ENCODE peak calls at places on chromosomes 7 and 10, in eight cellular contexts. A, D, T, B, R, M, O and Z are unnamed samples.

GRCh38 chr7:17041324-17041723 is 159.5 kb upstream of the AGR3 start:
- DNase-seq in A (no peak), D (no peak), T (no peak), B (no peak), R (no peak), M (peak; percentile 96), O (no peak), Z (no peak)

GRCh38 chr10:125125951-125126735 is 34.2 kb downstream of the CTBP2 start:
- DNase-seq in A (no peak), D (no peak), T (no peak), B (no peak), R (no peak), M (no peak), O (no peak), Z (no peak)

GRCh38 chr7:130441408-130441854 is 615 bp upstream of the CEP41 start:
- DNase-seq in A (no peak), D (no peak), T (no peak), B (no peak), R (no peak), M (peak; percentile 26), O (no peak), Z (peak; percentile 30)

GRCh38 chr7:141586878-141587277 is 35.7 kb downstream of the AGK start:
- DNase-seq in A (no peak), D (no peak), T (no peak), B (no peak), R (no peak), M (peak; percentile 44), O (no peak), Z (no peak)

GRCh38 chr7:17948503-17949238 is 8.4 kb upstream of the SNX13 start:
- DNase-seq in A (no peak), D (no peak), T (no peak), B (no peak), R (no peak), M (peak; percentile 15), O (no peak), Z (no peak)

GRCh38 chr10:23525406-23525805 is 86.5 kb downstream of the OTUD1 start:
- DNase-seq in A (peak; percentile 23), D (no peak), T (no peak), B (no peak), R (no peak), M (peak; percentile 32), O (no peak), Z (no peak)

GRCh38 chr7:18936265-18936664 is 181.2 kb downstream of the TWIST1 start:
- DNase-seq in A (no peak), D (no peak), T (no peak), B (no peak), R (no peak), M (peak; percentile 64), O (no peak), Z (no peak)

GRCh38 chr7:108067844-108068243 is 62.3 kb downstream of the LAMB4 start:
- DNase-seq in A (no peak), D (no peak), T (no peak), B (no peak), R (no peak), M (no peak), O (no peak), Z (no peak)

DNA sequence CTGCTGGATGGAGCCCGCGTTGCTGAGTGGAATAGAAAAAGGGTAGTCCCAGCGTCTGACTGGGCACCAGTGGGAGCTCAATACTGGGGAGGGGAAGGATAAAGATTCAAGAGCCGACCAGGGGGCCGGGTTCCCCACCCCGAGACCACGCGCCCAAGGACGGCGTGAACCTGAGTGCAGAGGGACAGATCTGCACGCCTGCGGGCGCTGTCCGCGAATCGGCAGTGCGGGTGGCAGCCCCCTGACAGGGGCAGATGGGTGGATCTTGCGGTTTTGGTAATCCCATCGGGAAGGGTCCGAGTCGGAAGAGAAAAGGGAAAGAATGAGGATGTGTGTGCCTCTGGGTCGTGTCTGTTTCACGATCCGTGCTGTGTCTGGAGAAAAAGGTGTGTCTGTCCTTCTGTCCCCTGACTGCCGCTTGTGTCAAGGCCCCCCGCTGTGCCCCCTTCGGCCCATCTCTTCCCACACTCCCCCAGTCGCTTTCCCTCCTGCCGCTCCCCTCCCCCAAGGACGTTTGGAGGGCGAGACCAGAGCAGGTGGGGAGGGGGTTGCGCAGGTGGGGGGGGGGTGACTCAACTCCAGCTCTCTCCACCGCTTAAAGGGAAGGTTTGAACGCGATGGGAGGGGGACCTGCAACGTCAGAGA is 711 bp upstream of the VGF start:
- DNase-seq in A (no peak), D (no peak), T (no peak), B (no peak), R (no peak), M (no peak), O (no peak), Z (no peak)
- H3K4me3 ChIP-seq in A (no peak overlapping the region), D (peak overlapping the region; percentile 50), T (peak overlapping the region; percentile 45), B (peak overlapping the region; percentile 6), R (peak overlapping the region; percentile 53), M (no peak overlapping the region), O (no peak overlapping the region), Z (no peak overlapping the region)

DNA sequence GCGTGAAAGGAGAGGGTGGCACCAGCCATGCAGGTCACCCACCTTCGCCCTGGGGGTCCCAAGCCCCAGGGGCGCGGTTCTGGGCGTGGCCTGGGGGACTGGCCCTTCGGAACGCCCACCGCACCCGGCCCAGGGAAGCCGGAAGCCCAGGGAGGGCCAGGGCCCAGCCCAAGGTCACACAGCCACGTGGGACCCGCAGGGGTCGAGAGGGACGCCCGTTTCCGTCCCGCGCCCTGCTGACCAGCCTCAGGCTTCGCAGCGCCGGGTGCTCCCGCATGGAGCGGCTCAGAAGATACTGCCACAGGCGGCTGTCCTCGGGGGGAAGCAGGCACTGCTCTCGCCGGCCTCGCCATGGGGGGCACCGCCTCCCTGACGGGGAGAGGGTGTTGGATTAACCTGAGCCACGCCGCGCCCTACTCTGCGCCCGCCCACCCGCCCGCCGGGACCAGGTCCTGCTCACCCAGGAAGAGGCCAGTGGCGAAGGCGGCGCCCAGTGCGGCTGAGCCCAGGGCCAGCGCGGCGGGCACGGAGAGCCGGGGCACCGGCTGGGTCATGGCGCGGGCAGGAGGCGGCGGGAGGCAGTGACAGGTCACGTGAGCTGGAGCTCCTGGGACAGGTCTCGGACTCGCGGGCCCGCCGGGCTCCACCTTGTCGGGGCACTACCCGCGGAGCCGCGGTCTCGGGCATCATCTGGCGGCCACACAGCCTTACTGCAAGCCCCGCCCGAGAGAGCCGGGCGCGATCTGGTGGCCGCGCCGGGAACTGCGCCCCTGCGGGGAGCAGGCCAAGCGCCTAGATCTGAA is at the start of gene COMTD1:
- DNase-seq in A (peak; percentile 92), D (peak; percentile 95), T (peak; percentile 93), B (peak; percentile 95), R (peak; percentile 87), M (peak; percentile 91), O (peak; percentile 97), Z (peak; percentile 93)
- H3K4me3 ChIP-seq in A (peak within 1 kb of the TSS; percentile 69), D (peak within 1 kb of the TSS; percentile 75), T (peak within 1 kb of the TSS; percentile 91), B (peak within 1 kb of the TSS; percentile 85), R (peak within 1 kb of the TSS; percentile 71), M (peak within 1 kb of the TSS; percentile 68), O (peak within 1 kb of the TSS; percentile 82), Z (peak within 1 kb of the TSS; percentile 83)

GRCh38 chr7:47288060-47288459 is 293.9 kb downstream of the TNS3 start:
- DNase-seq in A (peak; percentile 40), D (no peak), T (no peak), B (no peak), R (no peak), M (no peak), O (no peak), Z (no peak)

GRCh38 chr7:47282790-47283496 is 299.0 kb downstream of the TNS3 start:
- DNase-seq in A (no peak), D (no peak), T (no peak), B (peak; percentile 43), R (no peak), M (no peak), O (no peak), Z (no peak)

GRCh38 chr7:47284691-47285246 is 297.1 kb downstream of the TNS3 start:
- DNase-seq in A (no peak), D (no peak), T (no peak), B (no peak), R (no peak), M (no peak), O (peak; percentile 52), Z (no peak)

GRCh38 chr7:47283497-47284131 is 298.3 kb downstream of the TNS3 start:
- DNase-seq in A (no peak), D (no peak), T (no peak), B (no peak), R (peak; percentile 56), M (no peak), O (no peak), Z (no peak)

DNA sequence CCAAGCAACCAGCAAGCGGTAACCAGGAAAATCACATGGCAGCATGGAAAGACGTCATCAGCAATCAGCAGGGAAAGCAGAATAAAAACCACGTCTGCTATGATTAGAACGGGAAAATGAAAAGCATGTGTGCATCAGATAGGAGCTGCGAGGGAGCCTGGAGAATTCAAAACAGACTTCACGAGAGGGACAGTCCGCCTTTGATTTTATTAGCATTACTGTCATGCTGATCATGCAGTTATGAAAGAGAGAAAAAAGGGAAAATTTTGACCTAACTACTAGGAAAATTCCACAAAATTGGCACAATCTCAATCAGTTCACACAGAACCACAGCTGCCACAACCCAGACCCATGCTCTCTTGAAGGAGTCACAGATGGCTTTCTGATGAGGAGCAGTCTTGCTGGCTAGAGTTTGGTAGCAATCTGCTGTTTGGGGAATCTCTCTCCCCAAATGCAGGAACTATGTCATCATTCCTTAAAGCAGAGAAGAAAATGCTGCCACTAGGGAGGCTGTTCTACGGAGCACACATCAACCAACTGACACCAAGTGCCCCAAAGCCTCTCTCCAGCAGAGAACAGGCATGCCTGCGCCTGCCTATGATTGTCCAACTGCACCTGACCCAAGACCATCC is 295.9 kb downstream of the TNS3 start:
- DNase-seq in A (no peak), D (no peak), T (no peak), B (no peak), R (no peak), M (peak; percentile 40), O (peak; percentile 53), Z (no peak)
- H3K4me3 ChIP-seq in A (no peak overlapping the region), D (no peak overlapping the region), T (no peak overlapping the region), B (no peak overlapping the region), R (no peak overlapping the region), M (no peak overlapping the region), O (no peak overlapping the region), Z (no peak overlapping the region)

GRCh38 chr7:44106311-44107065 is 2.3 kb downstream of the AEBP1 start:
- DNase-seq in A (no peak), D (no peak), T (no peak), B (no peak), R (no peak), M (no peak), O (no peak), Z (no peak)

GRCh38 chr7:44103941-44104879 is at the start of gene AEBP1:
- DNase-seq in A (peak; percentile 57), D (no peak), T (no peak), B (peak; percentile 77), R (no peak), M (peak; percentile 48), O (peak; percentile 74), Z (peak; percentile 66)

GRCh38 chr7:44104880-44105771 is 981 bp downstream of the AEBP1 start:
- DNase-seq in A (no peak), D (no peak), T (no peak), B (peak; percentile 93), R (no peak), M (peak; percentile 76), O (peak; percentile 82), Z (peak; percentile 74)

GRCh38 chr7:44107116-44107960 is 3.2 kb downstream of the AEBP1 start:
- DNase-seq in A (no peak), D (no peak), T (no peak), B (no peak), R (no peak), M (no peak), O (no peak), Z (no peak)

DNA sequence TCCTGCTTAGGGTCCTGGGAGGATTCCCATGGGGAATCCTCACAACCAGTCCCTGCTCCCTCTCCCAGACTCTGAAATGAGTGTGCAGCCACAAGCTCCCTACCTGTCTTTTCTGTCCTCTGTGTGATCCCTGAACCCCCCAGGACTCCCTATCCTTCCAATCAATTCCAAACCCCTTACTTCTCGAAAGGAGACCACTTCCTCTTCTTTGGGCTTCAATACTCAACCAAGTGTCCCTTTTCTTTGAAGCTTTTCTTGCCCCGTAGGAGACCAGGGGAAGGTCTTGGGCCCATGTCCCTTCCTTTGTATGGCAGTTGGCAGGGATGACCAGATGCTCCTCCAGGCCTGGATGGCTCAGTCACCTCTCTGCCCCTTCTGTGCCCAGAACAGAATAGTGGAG is 1.7 kb downstream of the AEBP1 start:
- DNase-seq in A (no peak), D (no peak), T (no peak), B (no peak), R (no peak), M (no peak), O (no peak), Z (no peak)
- H3K4me3 ChIP-seq in A (no peak overlapping the region), D (no peak overlapping the region), T (peak overlapping the region; percentile 69), B (peak overlapping the region; percentile 58), R (no peak overlapping the region), M (peak overlapping the region; percentile 53), O (peak overlapping the region; percentile 55), Z (peak overlapping the region; percentile 71)